ENCODE peak calls at places on chromosomes 4 and X, in nine cellular contexts. R is AG04450; G is stimulated activated naive CD4-positive, alpha-beta T cell treated with Interleukin-2 at 50 U/mL for 16 hours; D is fibroblast of the conjunctiva; M is NCI-H2171 treated with DMSO at 0.1 percent for 48 hours; F is NCI-H774; Q is HT1080; E is esophagus squamous epithelium; N is tibial nerve. J is an unnamed sample.

GRCh38 chr4:57064120-57064519 is 46.1 kb downstream of the IGFBP7 start:
- DNase-seq in R (no peak), G (no peak), D (no peak), M (no peak), F (no peak), Q (no peak), E (no peak), N (no peak), J (no peak)

GRCh38 chr4:174388744-174389143 is 105.0 kb downstream of the CEP44 start:
- DNase-seq in R (no peak), G (no peak), D (no peak), M (no peak), F (no peak), Q (no peak), E (no peak), N (no peak), J (no peak)

GRCh38 chrX:38312436-38312835 is 14.9 kb downstream of the RPGR start:
- DNase-seq in R (no peak), G (no peak), D (peak; percentile 13), M (no peak), F (no peak), Q (peak; percentile 94), E (no peak), N (no peak), J (no peak)

GRCh38 chrX:78024349-78025108 is 55.1 kb upstream of the PGAM4 start:
- DNase-seq in R (no peak), G (no peak), D (no peak), M (peak; percentile 0), F (peak; percentile 2), Q (peak; percentile 70), E (no peak), N (no peak), J (no peak)

GRCh38 chr4:97153042-97153441 is 990.2 kb downstream of the STPG2 start:
- DNase-seq in R (no peak), G (no peak), D (no peak), M (no peak), F (no peak), Q (peak; percentile 5), E (no peak), N (no peak), J (no peak)

GRCh38 chr4:157977086-157977485 is 195.7 kb downstream of the GASK1B start:
- DNase-seq in R (no peak), G (no peak), D (no peak), M (no peak), F (no peak), Q (no peak), E (no peak), N (no peak), J (no peak)

GRCh38 chr4:15656038-15656470 is 897 bp upstream of the FBXL5 start:
- DNase-seq in R (no peak), G (no peak), D (no peak), M (no peak), F (peak; percentile 74), Q (no peak), E (no peak), N (no peak), J (no peak)

GRCh38 chrX:155334486-155335316 is at the start of gene CLIC2:
- DNase-seq in R (peak; percentile 59), G (no peak), D (peak; percentile 84), M (peak; percentile 29), F (no peak), Q (peak; percentile 80), E (no peak), N (peak; percentile 12), J (no peak)

GRCh38 chr4:53520114-53520513 is 71.2 kb downstream of the LNX1 start:
- DNase-seq in R (no peak), G (no peak), D (no peak), M (no peak), F (no peak), Q (no peak), E (no peak), N (no peak), J (no peak)

GRCh38 chr4:2330119-2331042 is 68.5 kb upstream of the MXD4 start:
- DNase-seq in R (peak; percentile 62), G (no peak), D (peak; percentile 32), M (no peak), F (no peak), Q (peak; percentile 94), E (no peak), N (no peak), J (peak; percentile 1)

J was measured in glomerular endothelial cell.